ENCODE peak calls at places on chromosomes 7 and 10, in five cellular contexts. B is mammary epithelial cell, X is B cell, O is GM20000, Q is mesenchymal stem cell. A is an unnamed sample.

GRCh38 chr10:122152544-122152943 is 118.6 kb upstream of the BTBD16 start:
- DNase-seq in B (no peak), X (no peak), O (no peak), Q (no peak), A (no peak)

GRCh38 chr7:99034932-99035722 is 108.8 kb downstream of the SMURF1 start:
- DNase-seq in B (no peak), X (no peak), O (no peak), Q (no peak), A (no peak)

GRCh38 chr7:78476851-78477405 is 678.4 kb downstream of the PHTF2 start:
- DNase-seq in B (no peak), X (no peak), O (no peak), Q (no peak), A (no peak)

GRCh38 chr10:89952314-89952713 is 250.9 kb downstream of the KIF20B start:
- DNase-seq in B (no peak), X (no peak), O (no peak), Q (no peak), A (no peak)

GRCh38 chr7:44244282-44244681 is 43.5 kb downstream of the YKT6 start:
- DNase-seq in B (no peak), X (peak), O (peak), Q (peak), A (peak)

GRCh38 chr7:30091431-30092386 is 43.1 kb upstream of the MTURN start:
- DNase-seq in B (peak), X (no peak), O (no peak), Q (peak), A (peak)

GRCh38 chr7:94395141-94396041 is 696 bp downstream of the COL1A2 start:
- DNase-seq in B (peak), X (peak), O (peak), Q (peak), A (peak)

GRCh38 chr10:33559105-33559504 is 224.6 kb upstream of the NRP1 start:
- DNase-seq in B (peak), X (no peak), O (no peak), Q (no peak), A (peak)

GRCh38 chr7:17041324-17041723 is 159.5 kb upstream of the AGR3 start:
- DNase-seq in B (peak), X (no peak), O (no peak), Q (peak), A (peak)

GRCh38 chr7:94907420-94908203 is at the start of gene PPP1R9A:
- DNase-seq in B (no peak), X (peak), O (peak), Q (peak), A (peak)

A was measured in PC-3.